ENCODE peak calls at places on chromosomes 3 and 15, in eight cellular contexts. W is BE2C, D is ovary, M is RWPE2, Z is astrocyte of the spinal cord, G is SK-N-SH, T is fibroblast of villous mesenchyme, I is heart left ventricle. Q is an unnamed sample.

GRCh38 chr3:195352895-195353488 is 82.0 kb upstream of the XXYLT1 start:
- DNase-seq in Z (peak), I (no peak), G (no peak), D (no peak), T (peak), M (no peak), W (no peak), Q (peak)

GRCh38 chr3:161310649-161311423 is 60.5 kb downstream of the SPTSSB start:
- DNase-seq in G (no peak), I (no peak), T (no peak), D (no peak), W (no peak), M (no peak), Z (no peak), Q (no peak)

GRCh38 chr15:31974154-31974794 is 56.0 kb upstream of the CHRNA7 start:
- DNase-seq in Z (no peak), T (no peak), D (no peak), I (no peak), G (no peak), M (no peak), W (no peak), Q (no peak)

GRCh38 chr3:148711981-148712666 is 14.4 kb downstream of the AGTR1 start:
- DNase-seq in M (no peak), I (no peak), D (no peak), G (no peak), W (no peak), Z (no peak), T (no peak), Q (no peak)

GRCh38 chr3:53103566-53104296 is 26.5 kb downstream of the RFT1 start:
- DNase-seq in T (no peak), G (no peak), M (no peak), W (no peak), Z (no peak), I (no peak), D (no peak), Q (no peak)

GRCh38 chr15:59685737-59686297 is 3.3 kb downstream of the BNIP2 start:
- DNase-seq in W (no peak), G (peak), D (no peak), Z (peak), M (no peak), T (peak), I (no peak), Q (no peak)

GRCh38 chr3:42635111-42635510 is 18.4 kb upstream of the ZBTB47 start:
- DNase-seq in D (no peak), Z (peak), I (no peak), T (peak), W (no peak), G (no peak), M (no peak), Q (no peak)

GRCh38 chr15:40104865-40105516 is 3.7 kb downstream of the BMF start:
- DNase-seq in W (peak), T (peak), I (peak), D (peak), Z (peak), M (peak), G (peak), Q (peak)

GRCh38 chr3:126983653-126984390 is 907 bp downstream of the PLXNA1 start:
- DNase-seq in M (no peak), T (peak), I (no peak), D (peak), G (peak), W (peak), Z (peak), Q (no peak)

GRCh38 chr15:72042865-72043264 is 75.1 kb downstream of the MYO9A start:
- DNase-seq in M (no peak), T (no peak), W (no peak), I (no peak), G (no peak), Z (no peak), D (no peak), Q (no peak)

GRCh38 chr3:68919000-68919399 is 13.3 kb downstream of the TAFA4 start:
- DNase-seq in Z (peak), G (no peak), T (peak), I (no peak), D (no peak), M (no peak), W (no peak), Q (no peak)

GRCh38 chr15:74378853-74379252 is 11.4 kb upstream of the CYP11A1 start:
- DNase-seq in T (peak), D (no peak), W (no peak), M (no peak), G (peak), I (no peak), Z (peak), Q (no peak)

GRCh38 chr15:99347609-99348008 is 96.3 kb downstream of the LRRC28 start:
- DNase-seq in W (no peak), D (no peak), T (peak), I (no peak), Z (no peak), M (no peak), G (no peak), Q (no peak)

GRCh38 chr3:11660242-11660641 is 16.5 kb upstream of the VGLL4 start:
- DNase-seq in W (no peak), D (no peak), I (no peak), T (no peak), Z (no peak), M (no peak), G (no peak), Q (no peak)

GRCh38 chr15:35068861-35069260 is 16.2 kb downstream of the NANOGP8 start:
- DNase-seq in W (no peak), D (no peak), G (no peak), I (no peak), T (no peak), Z (no peak), M (no peak), Q (no peak)

GRCh38 chr15:31338879-31339557 is 12.4 kb downstream of the KLF13 start:
- DNase-seq in Z (peak), M (no peak), I (peak), T (peak), W (peak), G (peak), D (peak), Q (peak)

GRCh38 chr3:78670087-78670486 is 1097.7 kb downstream of the ROBO1 start:
- DNase-seq in M (no peak), G (no peak), W (no peak), D (no peak), I (no peak), T (no peak), Z (no peak), Q (no peak)

GRCh38 chr3:31377045-31377642 is 155.6 kb upstream of the STT3B start:
- DNase-seq in G (no peak), I (no peak), D (no peak), Z (peak), T (peak), M (no peak), W (no peak), Q (peak)

GRCh38 chr3:16245613-16246012 is 19.1 kb downstream of the DPH3 start:
- DNase-seq in T (no peak), Z (no peak), W (no peak), D (no peak), G (no peak), I (no peak), M (no peak), Q (no peak)

GRCh38 chr15:60865507-60865906 is 363.6 kb downstream of the RORA start:
- DNase-seq in M (no peak), I (no peak), G (no peak), W (no peak), T (no peak), Z (no peak), D (no peak), Q (peak)

GRCh38 chr3:56691165-56692000 is 8.3 kb upstream of the TASOR start:
- DNase-seq in M (no peak), Z (no peak), I (no peak), D (no peak), W (no peak), G (no peak), T (no peak), Q (no peak)

GRCh38 chr15:84001655-84002054 is 233.9 kb upstream of the GOLGA6L4 start:
- DNase-seq in G (no peak), D (no peak), T (no peak), I (no peak), Z (no peak), M (no peak), W (no peak), Q (no peak)

GRCh38 chr3:94378322-94378721 is 315.5 kb downstream of the NSUN3 start:
- DNase-seq in T (no peak), I (no peak), G (no peak), M (no peak), D (no peak), Z (no peak), W (no peak), Q (no peak)

GRCh38 chr15:86743283-86743903 is 663.7 kb downstream of the AGBL1 start:
- DNase-seq in M (no peak), D (no peak), G (peak), Z (no peak), T (no peak), I (no peak), W (peak), Q (no peak)
- TF ChIP-seq CTCF in M (peak), D (no peak), G (peak), Z (peak), T (peak), I (peak), W (peak), Q (no peak)

GRCh38 chr3:46565607-46566039 is 479 bp downstream of the LRRC2 start:
- DNase-seq in I (peak), M (no peak), T (no peak), D (peak), Z (no peak), G (peak), W (peak), Q (no peak)
- H3K4me3 ChIP-seq in I (peak), M (peak), T (peak), D (peak), Z (peak), G (peak), W (peak), Q (peak)

GRCh38 chr15:41506796-41507341 is 6.8 kb downstream of the LTK start:
- DNase-seq in T (no peak), M (no peak), G (no peak), W (no peak), Z (no peak), D (no peak), I (no peak), Q (no peak)
- TF ChIP-seq CTCF in T (no peak), M (peak), G (no peak), W (no peak), Z (no peak), D (no peak), I (no peak), Q (no peak)

GRCh38 chr3:129428020-129428381 is 435 bp downstream of the EFCAB12 start:
- DNase-seq in Z (no peak), W (no peak), M (no peak), T (no peak), I (no peak), G (no peak), D (no peak), Q (no peak)
- H3K4me3 ChIP-seq in Z (peak), W (peak), M (peak), T (peak), I (peak), G (peak), D (peak), Q (peak)